ENCODE peak calls at places on chromosomes 6 and 20, in six cellular contexts. X is fibroblast of the aortic adventitia; B is activated CD8-positive, alpha-beta memory T cell treated with anti-CD3 and anti-CD28 coated beads for 1 hour; P is NCI-H1105 treated with DMSO at 0.1 percent for 48 hours; A is IMR-90; O is psoas muscle. J is an unnamed sample.
A peak's percentile ranks its signal among the peaks of the same experiment; 100 is the strongest.

GRCh38 chr6:45606831-45607400 is 229.2 kb upstream of the SUPT3H start:
- DNase-seq in B (no peak), O (no peak), X (no peak), A (no peak), P (no peak), J (no peak)

GRCh38 chr20:63223826-63224207 is 7.9 kb upstream of the YTHDF1 start:
- DNase-seq in A (no peak), B (no peak), X (no peak), O (no peak), P (no peak), J (no peak)

GRCh38 chr20:40892642-40893041 is 136.0 kb upstream of the TOP1 start:
- DNase-seq in X (no peak), A (no peak), P (no peak), B (no peak), O (no peak), J (no peak)

GRCh38 chr20:19027971-19028370 is 184.5 kb upstream of the SLC24A3 start:
- DNase-seq in B (no peak), X (no peak), A (no peak), O (no peak), P (no peak), J (no peak)

GRCh38 chr20:2879148-2879547 is 5.9 kb downstream of the PTPRA start:
- DNase-seq in P (no peak), B (no peak), A (peak; percentile 93), X (peak; percentile 90), O (no peak), J (peak; percentile 82)

GRCh38 chr20:11912664-11913415 is 4.9 kb upstream of the BTBD3 start:
- DNase-seq in X (no peak), A (no peak), B (no peak), O (no peak), P (no peak), J (no peak)

GRCh38 chr20:2892376-2892775 is 19.1 kb downstream of the PTPRA start:
- DNase-seq in B (no peak), O (no peak), P (no peak), X (no peak), A (no peak), J (no peak)

GRCh38 chr6:36970892-36971842 is 14.8 kb downstream of the MTCH1 start:
- DNase-seq in P (no peak), X (no peak), A (no peak), O (no peak), B (no peak), J (no peak)

GRCh38 chr6:82248233-82248735 is 740 bp upstream of the IBTK start:
- DNase-seq in X (peak; percentile 53), P (no peak), A (peak; percentile 65), B (no peak), O (no peak), J (peak; percentile 77)

GRCh38 chr20:46151936-46152335 is 33.8 kb downstream of the CD40 start:
- DNase-seq in B (no peak), A (no peak), X (no peak), O (no peak), P (no peak), J (no peak)

GRCh38 chr6:135851442-135852271 is at the start of gene PDE7B:
- DNase-seq in X (peak; percentile 99), O (peak; percentile 93), B (no peak), A (peak; percentile 99), P (no peak), J (peak; percentile 97)

GRCh38 chr6:126804255-126805064 is 314.0 kb upstream of the RSPO3 start:
- DNase-seq in B (no peak), X (peak; percentile 78), A (peak; percentile 55), O (no peak), P (peak; percentile 69), J (peak; percentile 20)

GRCh38 chr6:43921548-43922422 is 151.8 kb downstream of the VEGFA start:
- DNase-seq in O (no peak), X (no peak), P (no peak), A (no peak), B (no peak), J (no peak)

GRCh38 chr20:51884561-51884960 is 82.2 kb upstream of the SALL4 start:
- DNase-seq in P (no peak), X (peak; percentile 51), B (no peak), A (peak; percentile 10), O (no peak), J (peak; percentile 69)

GRCh38 chr6:110435052-110435602 is 19.8 kb upstream of the DDO start:
- DNase-seq in A (no peak), X (no peak), P (no peak), B (no peak), O (no peak), J (no peak)

GRCh38 chr6:63523630-63524029 is 48.6 kb upstream of the LOC128125822 start:
- DNase-seq in O (no peak), P (no peak), A (no peak), B (no peak), X (no peak), J (no peak)

GRCh38 chr6:152566040-152566875 is 70.9 kb downstream of the SYNE1 start:
- DNase-seq in X (no peak), B (no peak), P (no peak), A (no peak), O (no peak), J (no peak)

GRCh38 chr6:33872761-33873160 is 69.0 kb upstream of the MLN start:
- DNase-seq in B (no peak), X (no peak), A (no peak), O (peak; percentile 34), P (no peak), J (no peak)

GRCh38 chr6:158561247-158561884 is 1.5 kb downstream of the TMEM181 start:
- DNase-seq in X (no peak), A (no peak), O (no peak), P (no peak), B (no peak), J (no peak)